ENCODE peak calls at places on chromosome 12, in six cellular contexts. One of them, this sample, is unnamed.

GRCh38 chr12:94207467-94208432 is 59.4 kb downstream of the PLXNC1 start:
- DNase-seq in Kasumi-1: no peak
- DNase-seq in Right ventricle myocardium inferior: no peak
- DNase-seq in NCI-H524: no peak
- DNase-seq in stimulated activated CD8-positive, alpha-beta memory T cell treated with anti-CD3 and anti-CD28 coated beads, Interleukin-4, amount 100 ng/mL, for 24 hours: peak
- DNase-seq in PC-9: no peak
- DNase-seq in this sample: peak

GRCh38 chr12:79300199-79300568 is 390.6 kb downstream of the PAWR start:
- DNase-seq in Kasumi-1: no peak
- DNase-seq in Right ventricle myocardium inferior: no peak
- DNase-seq in NCI-H524: no peak
- DNase-seq in stimulated activated CD8-positive, alpha-beta memory T cell treated with anti-CD3 and anti-CD28 coated beads, Interleukin-4, amount 100 ng/mL, for 24 hours: no peak
- DNase-seq in PC-9: peak
- DNase-seq in this sample: no peak

GRCh38 chr12:44876554-44877275 is 600 bp upstream of the NELL2 start:
- DNase-seq in Kasumi-1: no peak
- DNase-seq in Right ventricle myocardium inferior: peak
- DNase-seq in NCI-H524: peak
- DNase-seq in stimulated activated CD8-positive, alpha-beta memory T cell treated with anti-CD3 and anti-CD28 coated beads, Interleukin-4, amount 100 ng/mL, for 24 hours: peak
- DNase-seq in PC-9: no peak
- DNase-seq in this sample: no peak

GRCh38 chr12:111624540-111624939 is 25.4 kb upstream of the ATXN2 start:
- DNase-seq in Kasumi-1: no peak
- DNase-seq in Right ventricle myocardium inferior: no peak
- DNase-seq in NCI-H524: no peak
- DNase-seq in stimulated activated CD8-positive, alpha-beta memory T cell treated with anti-CD3 and anti-CD28 coated beads, Interleukin-4, amount 100 ng/mL, for 24 hours: no peak
- DNase-seq in PC-9: peak
- DNase-seq in this sample: no peak

GRCh38 chr12:42586268-42586667 is 3.3 kb downstream of the PRICKLE1 start:
- DNase-seq in Kasumi-1: no peak
- DNase-seq in Right ventricle myocardium inferior: no peak
- DNase-seq in NCI-H524: no peak
- DNase-seq in stimulated activated CD8-positive, alpha-beta memory T cell treated with anti-CD3 and anti-CD28 coated beads, Interleukin-4, amount 100 ng/mL, for 24 hours: no peak
- DNase-seq in PC-9: no peak
- DNase-seq in this sample: no peak

GRCh38 chr12:49583361-49584094 is 15.6 kb upstream of the MCRS1 start:
- DNase-seq in Kasumi-1: no peak
- DNase-seq in Right ventricle myocardium inferior: no peak
- DNase-seq in NCI-H524: no peak
- DNase-seq in stimulated activated CD8-positive, alpha-beta memory T cell treated with anti-CD3 and anti-CD28 coated beads, Interleukin-4, amount 100 ng/mL, for 24 hours: no peak
- DNase-seq in PC-9: no peak
- DNase-seq in this sample: no peak

GRCh38 chr12:55722948-55723347 is 2.8 kb downstream of the RDH5 start:
- DNase-seq in Kasumi-1: no peak
- DNase-seq in Right ventricle myocardium inferior: no peak
- DNase-seq in NCI-H524: peak
- DNase-seq in stimulated activated CD8-positive, alpha-beta memory T cell treated with anti-CD3 and anti-CD28 coated beads, Interleukin-4, amount 100 ng/mL, for 24 hours: no peak
- DNase-seq in PC-9: peak
- DNase-seq in this sample: no peak

GRCh38 chr12:132208153-132208823 is 64.0 kb downstream of the NOC4L start:
- DNase-seq in Kasumi-1: no peak
- DNase-seq in Right ventricle myocardium inferior: peak
- DNase-seq in NCI-H524: peak
- DNase-seq in stimulated activated CD8-positive, alpha-beta memory T cell treated with anti-CD3 and anti-CD28 coated beads, Interleukin-4, amount 100 ng/mL, for 24 hours: no peak
- DNase-seq in PC-9: no peak
- DNase-seq in this sample: no peak

GRCh38 chr12:75998292-75999063 is 33.1 kb downstream of the PHLDA1 start:
- DNase-seq in Kasumi-1: no peak
- DNase-seq in Right ventricle myocardium inferior: no peak
- DNase-seq in NCI-H524: no peak
- DNase-seq in stimulated activated CD8-positive, alpha-beta memory T cell treated with anti-CD3 and anti-CD28 coated beads, Interleukin-4, amount 100 ng/mL, for 24 hours: no peak
- DNase-seq in PC-9: no peak
- DNase-seq in this sample: no peak

GRCh38 chr12:2339022-2339431 is 286.2 kb downstream of the CACNA1C start:
- DNase-seq in Kasumi-1: no peak
- DNase-seq in Right ventricle myocardium inferior: no peak
- DNase-seq in NCI-H524: no peak
- DNase-seq in stimulated activated CD8-positive, alpha-beta memory T cell treated with anti-CD3 and anti-CD28 coated beads, Interleukin-4, amount 100 ng/mL, for 24 hours: no peak
- DNase-seq in PC-9: no peak
- DNase-seq in this sample: no peak

GRCh38 chr12:14396071-14396470 is 30.6 kb downstream of the ATF7IP start:
- DNase-seq in Kasumi-1: no peak
- DNase-seq in Right ventricle myocardium inferior: no peak
- DNase-seq in NCI-H524: no peak
- DNase-seq in stimulated activated CD8-positive, alpha-beta memory T cell treated with anti-CD3 and anti-CD28 coated beads, Interleukin-4, amount 100 ng/mL, for 24 hours: no peak
- DNase-seq in PC-9: no peak
- DNase-seq in this sample: no peak

GRCh38 chr12:11729008-11729407 is 79.5 kb downstream of the ETV6 start:
- DNase-seq in Kasumi-1: no peak
- DNase-seq in Right ventricle myocardium inferior: no peak
- DNase-seq in NCI-H524: no peak
- DNase-seq in stimulated activated CD8-positive, alpha-beta memory T cell treated with anti-CD3 and anti-CD28 coated beads, Interleukin-4, amount 100 ng/mL, for 24 hours: no peak
- DNase-seq in PC-9: peak
- DNase-seq in this sample: no peak

GRCh38 chr12:120366341-120366705 is 2.6 kb downstream of the MSI1 start:
- DNase-seq in Kasumi-1: no peak
- DNase-seq in Right ventricle myocardium inferior: no peak
- DNase-seq in NCI-H524: no peak
- DNase-seq in stimulated activated CD8-positive, alpha-beta memory T cell treated with anti-CD3 and anti-CD28 coated beads, Interleukin-4, amount 100 ng/mL, for 24 hours: no peak
- DNase-seq in PC-9: no peak
- DNase-seq in this sample: no peak

GRCh38 chr12:77882709-77883108 is 52.0 kb downstream of the NAV3 start:
- DNase-seq in Kasumi-1: no peak
- DNase-seq in Right ventricle myocardium inferior: no peak
- DNase-seq in NCI-H524: no peak
- DNase-seq in stimulated activated CD8-positive, alpha-beta memory T cell treated with anti-CD3 and anti-CD28 coated beads, Interleukin-4, amount 100 ng/mL, for 24 hours: no peak
- DNase-seq in PC-9: no peak
- DNase-seq in this sample: no peak

GRCh38 chr12:57795354-57795753 is 12.8 kb downstream of the TSFM start:
- DNase-seq in Kasumi-1: no peak
- DNase-seq in Right ventricle myocardium inferior: no peak
- DNase-seq in NCI-H524: no peak
- DNase-seq in stimulated activated CD8-positive, alpha-beta memory T cell treated with anti-CD3 and anti-CD28 coated beads, Interleukin-4, amount 100 ng/mL, for 24 hours: no peak
- DNase-seq in PC-9: peak
- DNase-seq in this sample: no peak

GRCh38 chr12:12909228-12909994 is 18.0 kb downstream of the GPRC5A start:
- DNase-seq in Kasumi-1: peak
- DNase-seq in Right ventricle myocardium inferior: no peak
- DNase-seq in NCI-H524: no peak
- DNase-seq in stimulated activated CD8-positive, alpha-beta memory T cell treated with anti-CD3 and anti-CD28 coated beads, Interleukin-4, amount 100 ng/mL, for 24 hours: no peak
- DNase-seq in PC-9: peak
- DNase-seq in this sample: no peak

GRCh38 chr12:6769003-6769389 is 2.8 kb downstream of the PTMS start:
- DNase-seq in Kasumi-1: no peak
- DNase-seq in Right ventricle myocardium inferior: no peak
- DNase-seq in NCI-H524: peak
- DNase-seq in stimulated activated CD8-positive, alpha-beta memory T cell treated with anti-CD3 and anti-CD28 coated beads, Interleukin-4, amount 100 ng/mL, for 24 hours: no peak
- DNase-seq in PC-9: no peak
- DNase-seq in this sample: no peak

GRCh38 chr12:123043536-123044001 is 63.1 kb downstream of the ARL6IP4 start:
- DNase-seq in Kasumi-1: peak
- DNase-seq in Right ventricle myocardium inferior: peak
- DNase-seq in NCI-H524: peak
- DNase-seq in stimulated activated CD8-positive, alpha-beta memory T cell treated with anti-CD3 and anti-CD28 coated beads, Interleukin-4, amount 100 ng/mL, for 24 hours: peak
- DNase-seq in PC-9: peak
- DNase-seq in this sample: peak

GRCh38 chr12:32603858-32604257 is 75.2 kb upstream of the DNM1L start:
- DNase-seq in Kasumi-1: no peak
- DNase-seq in Right ventricle myocardium inferior: no peak
- DNase-seq in NCI-H524: no peak
- DNase-seq in stimulated activated CD8-positive, alpha-beta memory T cell treated with anti-CD3 and anti-CD28 coated beads, Interleukin-4, amount 100 ng/mL, for 24 hours: no peak
- DNase-seq in PC-9: no peak
- DNase-seq in this sample: no peak

GRCh38 chr12:18383203-18383602 is 121.9 kb downstream of the PIK3C2G start:
- DNase-seq in Kasumi-1: no peak
- DNase-seq in Right ventricle myocardium inferior: no peak
- DNase-seq in NCI-H524: no peak
- DNase-seq in stimulated activated CD8-positive, alpha-beta memory T cell treated with anti-CD3 and anti-CD28 coated beads, Interleukin-4, amount 100 ng/mL, for 24 hours: no peak
- DNase-seq in PC-9: peak
- DNase-seq in this sample: no peak

GRCh38 chr12:68381476-68381875 is 49.3 kb upstream of the MDM1 start:
- DNase-seq in Kasumi-1: peak
- DNase-seq in Right ventricle myocardium inferior: no peak
- DNase-seq in NCI-H524: no peak
- DNase-seq in stimulated activated CD8-positive, alpha-beta memory T cell treated with anti-CD3 and anti-CD28 coated beads, Interleukin-4, amount 100 ng/mL, for 24 hours: no peak
- DNase-seq in PC-9: no peak
- DNase-seq in this sample: peak

GRCh38 chr12:115140981-115141380 is 457.0 kb upstream of the TBX3 start:
- DNase-seq in Kasumi-1: no peak
- DNase-seq in Right ventricle myocardium inferior: no peak
- DNase-seq in NCI-H524: no peak
- DNase-seq in stimulated activated CD8-positive, alpha-beta memory T cell treated with anti-CD3 and anti-CD28 coated beads, Interleukin-4, amount 100 ng/mL, for 24 hours: no peak
- DNase-seq in PC-9: no peak
- DNase-seq in this sample: no peak

This sample was measured in GDM1.